ENCODE peak calls at places on chromosome 14, in four cellular contexts. R is IMR-90, G is K562, D is GM12878. Z is an unnamed sample.

GRCh38 chr14:89921346-89921745 is 33.2 kb downstream of the EFCAB11 start:
- DNase-seq in G (no peak), R (peak; percentile 37), D (no peak), Z (no peak)

GRCh38 chr14:75720828-75721227 is 59.8 kb downstream of the TTLL5 start:
- DNase-seq in R (no peak), D (no peak), G (no peak), Z (peak; percentile 59)

GRCh38 chr14:98466807-98467206 is 805.2 kb downstream of the BCL11B start:
- DNase-seq in G (no peak), D (no peak), R (no peak), Z (no peak)

GRCh38 chr14:73237786-73238261 is 518 bp downstream of the PAPLN start:
- DNase-seq in D (no peak), R (no peak), G (no peak), Z (no peak)

GRCh38 chr14:103846569-103847438 is 571 bp downstream of the PPP1R13B start:
- DNase-seq in D (no peak), R (no peak), G (peak; percentile 12), Z (peak; percentile 26)

GRCh38 chr14:65351493-65352224 is 60.9 kb upstream of the FUT8 start:
- DNase-seq in D (no peak), G (no peak), R (no peak), Z (no peak)

GRCh38 chr14:101876539-101876938 is 87.8 kb upstream of the DYNC1H1 start:
- DNase-seq in D (peak; percentile 75), R (peak; percentile 18), G (no peak), Z (peak; percentile 99)

GRCh38 chr14:103074699-103075341 is 9.2 kb upstream of the LBHD2 start:
- DNase-seq in R (no peak), G (peak; percentile 78), D (no peak), Z (no peak)

GRCh38 chr14:73402579-73402978 is 55.8 kb downstream of the NUMB start:
- DNase-seq in D (peak; percentile 59), R (no peak), G (no peak), Z (no peak)

GRCh38 chr14:105092912-105093425 is 27.7 kb upstream of the GPR132 start:
- DNase-seq in G (peak; percentile 36), R (peak; percentile 58), D (no peak), Z (peak; percentile 35)
- H3K9ac ChIP-seq in G (no peak overlapping the region), R (peak overlapping the region; percentile 87), D (peak overlapping the region; percentile 49), Z (peak overlapping the region; percentile 29)

GRCh38 chr14:71665781-71666180 is 266.4 kb upstream of the RGS6 start:
- DNase-seq in G (no peak), R (no peak), D (no peak), Z (no peak)

GRCh38 chr14:71668186-71668912 is 263.9 kb upstream of the RGS6 start:
- DNase-seq in D (no peak), G (no peak), R (peak; percentile 47), Z (no peak)

GRCh38 chr14:71662291-71662790 is 269.9 kb upstream of the RGS6 start:
- DNase-seq in D (no peak), R (no peak), G (no peak), Z (no peak)

GRCh38 chr14:71666579-71667145 is 265.6 kb upstream of the RGS6 start:
- DNase-seq in G (no peak), R (no peak), D (no peak), Z (peak; percentile 7)

GRCh38 chr14:71665157-71665556 is 267.1 kb upstream of the RGS6 start:
- DNase-seq in R (peak; percentile 89), G (no peak), D (no peak), Z (peak; percentile 39)
- TF ChIP-seq FOS in R (peak; percentile 64), G (no peak), D (no peak), Z (peak; percentile 71)

DNA sequence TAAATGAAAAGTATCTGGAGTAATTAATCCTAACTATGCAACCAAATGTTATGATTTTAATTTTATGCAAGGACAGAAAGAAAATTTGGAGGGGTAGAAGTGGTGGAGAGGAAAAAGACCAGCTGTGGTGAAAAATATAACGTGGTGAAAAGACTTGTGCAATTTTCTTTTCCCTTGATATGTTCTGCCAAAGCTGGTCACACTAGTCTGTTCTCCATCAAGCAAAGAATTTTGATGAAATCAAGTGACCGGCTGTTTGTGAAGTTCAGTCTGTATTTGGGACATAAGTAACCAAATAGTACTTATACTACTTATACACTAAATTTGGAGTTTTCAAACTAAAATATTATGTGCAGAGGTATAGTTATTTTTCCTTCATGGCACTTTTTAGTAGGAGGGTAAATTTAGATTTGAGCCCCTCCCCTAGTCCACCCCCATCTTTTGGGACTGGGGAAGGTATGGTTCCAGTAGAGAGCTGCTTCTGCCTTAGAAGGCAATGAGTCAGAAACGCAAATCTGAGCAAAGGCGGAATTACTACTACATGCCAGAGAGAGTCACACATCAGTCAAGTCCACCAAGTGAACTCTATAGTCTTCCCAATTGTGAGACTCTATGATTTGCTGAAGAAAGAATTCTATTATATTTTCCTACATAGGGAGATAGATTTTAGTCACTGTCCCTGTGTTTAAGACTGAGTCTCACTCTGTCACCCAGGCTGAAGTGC is 229.7 kb downstream of the SLC25A21 start:
- DNase-seq in G (peak; percentile 6), R (peak; percentile 48), D (no peak), Z (no peak)
- H2AFZ ChIP-seq in G (no peak overlapping the region), R (no peak overlapping the region), D (no peak overlapping the region), Z (no peak overlapping the region)

GRCh38 chr14:24432259-24433131 is 2.7 kb downstream of the KHNYN start:
- DNase-seq in G (no peak), D (no peak), R (peak; percentile 26), Z (no peak)
- H3K9ac ChIP-seq in G (no peak overlapping the region), D (no peak overlapping the region), R (peak overlapping the region; percentile 54), Z (no peak overlapping the region)

DNA sequence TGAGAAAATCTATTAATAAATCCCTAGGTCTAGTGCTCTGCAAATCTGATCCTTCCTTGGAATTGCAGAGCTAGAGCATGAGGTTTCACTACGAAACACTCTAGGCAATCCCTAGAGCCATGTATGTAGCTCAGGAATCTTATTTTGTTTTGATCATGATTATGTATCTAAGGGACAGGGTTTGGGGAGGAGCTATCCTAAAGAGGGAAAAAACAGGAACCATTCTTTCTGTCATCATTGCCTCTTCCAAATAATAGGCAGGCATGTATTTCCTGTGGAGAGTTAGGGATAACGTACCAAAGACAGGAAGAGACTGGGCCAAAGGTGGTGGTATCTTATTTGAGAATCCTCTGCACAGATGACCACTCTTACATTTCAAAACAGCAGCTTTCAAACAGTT is 88.8 kb upstream of the GTF2A1 start:
- DNase-seq in G (no peak), R (no peak), D (no peak), Z (no peak)
- TF ChIP-seq FOS in G (no peak), R (no peak), D (no peak), Z (no peak)

Z was measured in endothelial cell of umbilical vein.